ENCODE peak calls at places on chromosomes 13 and 19, in seven cellular contexts. One of them, this sample, is unnamed.

GRCh38 chr13:31204592-31204991 is 4.8 kb downstream of the B3GLCT start:
- DNase-seq in hippocampal formation: no peak
- DNase-seq in CD4-positive, alpha-beta memory T cell: no peak
- DNase-seq in kidney glomerular epithelial cell: peak; percentile 56
- DNase-seq in effector CD4-positive, alpha-beta T cell: no peak
- DNase-seq in erythroblast: peak; percentile 89
- DNase-seq in fibroblast of lung: peak; percentile 44
- DNase-seq in this sample: no peak

GRCh38 chr13:27810461-27810860 is 18.2 kb downstream of the GSX1 start:
- DNase-seq in hippocampal formation: no peak
- DNase-seq in effector CD4-positive, alpha-beta T cell: no peak
- DNase-seq in erythroblast: no peak
- DNase-seq in kidney glomerular epithelial cell: no peak
- DNase-seq in fibroblast of lung: no peak
- DNase-seq in CD4-positive, alpha-beta memory T cell: no peak
- DNase-seq in this sample: no peak

GRCh38 chr13:114132419-114133121 is at the start of gene RASA3:
- DNase-seq in CD4-positive, alpha-beta memory T cell: peak; percentile 67
- DNase-seq in fibroblast of lung: peak; percentile 81
- DNase-seq in kidney glomerular epithelial cell: peak; percentile 47
- DNase-seq in hippocampal formation: peak; percentile 69
- DNase-seq in erythroblast: peak; percentile 86
- DNase-seq in effector CD4-positive, alpha-beta T cell: peak; percentile 53
- DNase-seq in this sample: peak; percentile 55

GRCh38 chr19:27392027-27392632 is 1820.8 kb downstream of the UQCRFS1 start:
- DNase-seq in erythroblast: no peak
- DNase-seq in kidney glomerular epithelial cell: no peak
- DNase-seq in fibroblast of lung: no peak
- DNase-seq in effector CD4-positive, alpha-beta T cell: peak; percentile 1
- DNase-seq in hippocampal formation: no peak
- DNase-seq in CD4-positive, alpha-beta memory T cell: no peak
- DNase-seq in this sample: no peak

GRCh38 chr13:90696254-90696653 is 651.2 kb upstream of the MIR17HG start:
- DNase-seq in hippocampal formation: no peak
- DNase-seq in effector CD4-positive, alpha-beta T cell: no peak
- DNase-seq in erythroblast: no peak
- DNase-seq in kidney glomerular epithelial cell: peak; percentile 57
- DNase-seq in fibroblast of lung: no peak
- DNase-seq in CD4-positive, alpha-beta memory T cell: no peak
- DNase-seq in this sample: no peak

GRCh38 chr19:35557539-35558399 is 5.7 kb downstream of the ATP4A start:
- DNase-seq in erythroblast: peak; percentile 65
- DNase-seq in hippocampal formation: peak; percentile 15
- DNase-seq in fibroblast of lung: peak; percentile 48
- DNase-seq in CD4-positive, alpha-beta memory T cell: peak; percentile 25
- DNase-seq in effector CD4-positive, alpha-beta T cell: peak; percentile 31
- DNase-seq in kidney glomerular epithelial cell: no peak
- DNase-seq in this sample: peak; percentile 31

GRCh38 chr13:108944760-108945159 is 315.3 kb downstream of the MYO16 start:
- DNase-seq in effector CD4-positive, alpha-beta T cell: no peak
- DNase-seq in erythroblast: no peak
- DNase-seq in hippocampal formation: no peak
- DNase-seq in CD4-positive, alpha-beta memory T cell: no peak
- DNase-seq in fibroblast of lung: peak; percentile 50
- DNase-seq in kidney glomerular epithelial cell: no peak
- DNase-seq in this sample: no peak

GRCh38 chr13:108227651-108228272 is 9.6 kb downstream of the ABHD13 start:
- DNase-seq in effector CD4-positive, alpha-beta T cell: peak; percentile 40
- DNase-seq in CD4-positive, alpha-beta memory T cell: peak; percentile 41
- DNase-seq in erythroblast: peak; percentile 69
- DNase-seq in kidney glomerular epithelial cell: peak; percentile 36
- DNase-seq in fibroblast of lung: peak; percentile 57
- DNase-seq in hippocampal formation: no peak
- DNase-seq in this sample: no peak

GRCh38 chr19:32519023-32519422 is 62.0 kb upstream of the PDCD5 start:
- DNase-seq in CD4-positive, alpha-beta memory T cell: peak; percentile 48
- DNase-seq in kidney glomerular epithelial cell: no peak
- DNase-seq in fibroblast of lung: no peak
- DNase-seq in effector CD4-positive, alpha-beta T cell: no peak
- DNase-seq in erythroblast: no peak
- DNase-seq in hippocampal formation: no peak
- DNase-seq in this sample: no peak

GRCh38 chr13:36158606-36159005 is 27.4 kb upstream of the DCLK1 start:
- DNase-seq in effector CD4-positive, alpha-beta T cell: no peak
- DNase-seq in kidney glomerular epithelial cell: peak; percentile 60
- DNase-seq in hippocampal formation: no peak
- DNase-seq in CD4-positive, alpha-beta memory T cell: no peak
- DNase-seq in erythroblast: no peak
- DNase-seq in fibroblast of lung: no peak
- DNase-seq in this sample: no peak

GRCh38 chr13:92721610-92722009 is 505.0 kb upstream of the GPC6 start:
- DNase-seq in effector CD4-positive, alpha-beta T cell: no peak
- DNase-seq in kidney glomerular epithelial cell: no peak
- DNase-seq in CD4-positive, alpha-beta memory T cell: no peak
- DNase-seq in hippocampal formation: no peak
- DNase-seq in fibroblast of lung: no peak
- DNase-seq in erythroblast: no peak
- DNase-seq in this sample: no peak

GRCh38 chr19:1755467-1756155 is 2.3 kb downstream of the ONECUT3 start:
- DNase-seq in CD4-positive, alpha-beta memory T cell: no peak
- DNase-seq in effector CD4-positive, alpha-beta T cell: no peak
- DNase-seq in hippocampal formation: no peak
- DNase-seq in erythroblast: no peak
- DNase-seq in fibroblast of lung: no peak
- DNase-seq in kidney glomerular epithelial cell: no peak
- DNase-seq in this sample: no peak

GRCh38 chr13:112711528-112712265 is 21.9 kb downstream of the ATP11A start:
- DNase-seq in effector CD4-positive, alpha-beta T cell: no peak
- DNase-seq in fibroblast of lung: peak; percentile 97
- DNase-seq in hippocampal formation: peak; percentile 43
- DNase-seq in erythroblast: peak; percentile 93
- DNase-seq in kidney glomerular epithelial cell: peak; percentile 92
- DNase-seq in CD4-positive, alpha-beta memory T cell: no peak
- DNase-seq in this sample: no peak

GRCh38 chr13:113860051-113860471 is 3.8 kb downstream of the GAS6 start:
- DNase-seq in fibroblast of lung: no peak
- DNase-seq in CD4-positive, alpha-beta memory T cell: no peak
- DNase-seq in kidney glomerular epithelial cell: no peak
- DNase-seq in effector CD4-positive, alpha-beta T cell: no peak
- DNase-seq in erythroblast: no peak
- DNase-seq in hippocampal formation: no peak
- DNase-seq in this sample: no peak

GRCh38 chr13:110244096-110244830 is 62.7 kb downstream of the COL4A1 start:
- DNase-seq in erythroblast: no peak
- DNase-seq in kidney glomerular epithelial cell: no peak
- DNase-seq in CD4-positive, alpha-beta memory T cell: no peak
- DNase-seq in effector CD4-positive, alpha-beta T cell: no peak
- DNase-seq in hippocampal formation: no peak
- DNase-seq in fibroblast of lung: peak; percentile 55
- DNase-seq in this sample: no peak

GRCh38 chr19:57473646-57474045 is 3.7 kb downstream of the ZNF772 start:
- DNase-seq in kidney glomerular epithelial cell: no peak
- DNase-seq in hippocampal formation: no peak
- DNase-seq in fibroblast of lung: peak; percentile 34
- DNase-seq in erythroblast: peak; percentile 6
- DNase-seq in CD4-positive, alpha-beta memory T cell: no peak
- DNase-seq in effector CD4-positive, alpha-beta T cell: no peak
- DNase-seq in this sample: no peak

GRCh38 chr19:41546386-41546789 is 29.6 kb upstream of the CEACAM21 start:
- DNase-seq in erythroblast: no peak
- DNase-seq in CD4-positive, alpha-beta memory T cell: peak; percentile 65
- DNase-seq in kidney glomerular epithelial cell: no peak
- DNase-seq in fibroblast of lung: no peak
- DNase-seq in hippocampal formation: peak; percentile 35
- DNase-seq in effector CD4-positive, alpha-beta T cell: no peak
- DNase-seq in this sample: no peak

GRCh38 chr13:26300140-26300539 is 46.2 kb downstream of the CDK8 start:
- DNase-seq in effector CD4-positive, alpha-beta T cell: no peak
- DNase-seq in hippocampal formation: no peak
- DNase-seq in fibroblast of lung: peak; percentile 32
- DNase-seq in CD4-positive, alpha-beta memory T cell: no peak
- DNase-seq in erythroblast: peak; percentile 47
- DNase-seq in kidney glomerular epithelial cell: peak; percentile 26
- DNase-seq in this sample: no peak

GRCh38 chr19:14006766-14007562 is 844 bp upstream of the RFX1 start:
- DNase-seq in effector CD4-positive, alpha-beta T cell: no peak
- DNase-seq in fibroblast of lung: no peak
- DNase-seq in hippocampal formation: no peak
- DNase-seq in kidney glomerular epithelial cell: no peak
- DNase-seq in erythroblast: peak; percentile 96
- DNase-seq in CD4-positive, alpha-beta memory T cell: no peak
- DNase-seq in this sample: no peak

GRCh38 chr19:16386619-16387240 is 62.1 kb downstream of the KLF2 start:
- DNase-seq in hippocampal formation: peak; percentile 16
- DNase-seq in erythroblast: peak; percentile 69
- DNase-seq in fibroblast of lung: peak; percentile 63
- DNase-seq in CD4-positive, alpha-beta memory T cell: peak; percentile 66
- DNase-seq in kidney glomerular epithelial cell: no peak
- DNase-seq in effector CD4-positive, alpha-beta T cell: peak; percentile 54
- DNase-seq in this sample: peak; percentile 53

GRCh38 chr19:4935449-4935848 is 26.1 kb downstream of the UHRF1 start:
- DNase-seq in kidney glomerular epithelial cell: no peak
- DNase-seq in erythroblast: no peak
- DNase-seq in fibroblast of lung: no peak
- DNase-seq in CD4-positive, alpha-beta memory T cell: no peak
- DNase-seq in hippocampal formation: no peak
- DNase-seq in effector CD4-positive, alpha-beta T cell: no peak
- DNase-seq in this sample: no peak

GRCh38 chr13:95970878-95971277 is 82.3 kb downstream of the UGGT2 start:
- DNase-seq in effector CD4-positive, alpha-beta T cell: no peak
- DNase-seq in erythroblast: peak; percentile 3
- DNase-seq in kidney glomerular epithelial cell: no peak
- DNase-seq in hippocampal formation: no peak
- DNase-seq in fibroblast of lung: no peak
- DNase-seq in CD4-positive, alpha-beta memory T cell: no peak
- DNase-seq in this sample: no peak

GRCh38 chr13:110937511-110938303 is 22.8 kb upstream of the ANKRD10 start:
- DNase-seq in kidney glomerular epithelial cell: no peak
- DNase-seq in CD4-positive, alpha-beta memory T cell: no peak
- DNase-seq in fibroblast of lung: no peak
- DNase-seq in erythroblast: no peak
- DNase-seq in hippocampal formation: no peak
- DNase-seq in effector CD4-positive, alpha-beta T cell: no peak
- DNase-seq in this sample: no peak

GRCh38 chr19:452829-453228 is 8.0 kb downstream of the SHC2 start:
- DNase-seq in fibroblast of lung: no peak
- DNase-seq in kidney glomerular epithelial cell: no peak
- DNase-seq in erythroblast: no peak
- DNase-seq in effector CD4-positive, alpha-beta T cell: no peak
- DNase-seq in CD4-positive, alpha-beta memory T cell: no peak
- DNase-seq in hippocampal formation: no peak
- DNase-seq in this sample: no peak

GRCh38 chr13:45615501-45616101 is at the start of gene ERICH6B:
- DNase-seq in kidney glomerular epithelial cell: no peak
- DNase-seq in erythroblast: peak; percentile 5
- DNase-seq in hippocampal formation: peak; percentile 17
- DNase-seq in CD4-positive, alpha-beta memory T cell: no peak
- DNase-seq in effector CD4-positive, alpha-beta T cell: no peak
- DNase-seq in fibroblast of lung: peak; percentile 21
- DNase-seq in this sample: no peak

GRCh38 chr13:50016421-50016820 is 1.2 kb downstream of the KCNRG start:
- DNase-seq in fibroblast of lung: peak; percentile 78
- DNase-seq in effector CD4-positive, alpha-beta T cell: no peak
- DNase-seq in hippocampal formation: no peak
- DNase-seq in CD4-positive, alpha-beta memory T cell: no peak
- DNase-seq in erythroblast: no peak
- DNase-seq in kidney glomerular epithelial cell: no peak
- DNase-seq in this sample: no peak

GRCh38 chr13:97328222-97328790 is 105.7 kb upstream of the RAP2A start:
- DNase-seq in effector CD4-positive, alpha-beta T cell: no peak
- DNase-seq in fibroblast of lung: peak; percentile 74
- DNase-seq in kidney glomerular epithelial cell: peak; percentile 32
- DNase-seq in CD4-positive, alpha-beta memory T cell: no peak
- DNase-seq in hippocampal formation: no peak
- DNase-seq in erythroblast: peak; percentile 48
- DNase-seq in this sample: no peak

GRCh38 chr19:29752450-29753025 is 37.5 kb upstream of the C19orf12 start:
- DNase-seq in kidney glomerular epithelial cell: no peak
- DNase-seq in erythroblast: no peak
- DNase-seq in hippocampal formation: no peak
- DNase-seq in effector CD4-positive, alpha-beta T cell: no peak
- DNase-seq in CD4-positive, alpha-beta memory T cell: no peak
- DNase-seq in fibroblast of lung: no peak
- DNase-seq in this sample: no peak

GRCh38 chr19:13684021-13684420 is 80.3 kb upstream of the MRI1 start:
- DNase-seq in erythroblast: no peak
- DNase-seq in kidney glomerular epithelial cell: no peak
- DNase-seq in hippocampal formation: no peak
- DNase-seq in fibroblast of lung: no peak
- DNase-seq in CD4-positive, alpha-beta memory T cell: no peak
- DNase-seq in effector CD4-positive, alpha-beta T cell: no peak
- DNase-seq in this sample: no peak

GRCh38 chr13:40410315-40410714 is 256.1 kb downstream of the FOXO1 start:
- DNase-seq in CD4-positive, alpha-beta memory T cell: no peak
- DNase-seq in effector CD4-positive, alpha-beta T cell: no peak
- DNase-seq in erythroblast: peak; percentile 4
- DNase-seq in fibroblast of lung: no peak
- DNase-seq in hippocampal formation: no peak
- DNase-seq in kidney glomerular epithelial cell: no peak
- DNase-seq in this sample: no peak

GRCh38 chr19:597406-598315 is 8.0 kb downstream of the HCN2 start:
- DNase-seq in erythroblast: no peak
- DNase-seq in effector CD4-positive, alpha-beta T cell: no peak
- DNase-seq in CD4-positive, alpha-beta memory T cell: no peak
- DNase-seq in hippocampal formation: no peak
- DNase-seq in kidney glomerular epithelial cell: no peak
- DNase-seq in fibroblast of lung: no peak
- DNase-seq in this sample: no peak

GRCh38 chr13:110644892-110645521 is 29.7 kb downstream of the NAXD start:
- DNase-seq in effector CD4-positive, alpha-beta T cell: peak; percentile 27
- DNase-seq in erythroblast: peak; percentile 64
- DNase-seq in hippocampal formation: peak; percentile 59
- DNase-seq in kidney glomerular epithelial cell: peak; percentile 24
- DNase-seq in CD4-positive, alpha-beta memory T cell: peak; percentile 60
- DNase-seq in fibroblast of lung: peak; percentile 64
- DNase-seq in this sample: peak; percentile 27

GRCh38 chr19:14977128-14977527 is 2.5 kb downstream of the SLC1A6 start:
- DNase-seq in fibroblast of lung: no peak
- DNase-seq in hippocampal formation: no peak
- DNase-seq in erythroblast: no peak
- DNase-seq in effector CD4-positive, alpha-beta T cell: no peak
- DNase-seq in CD4-positive, alpha-beta memory T cell: no peak
- DNase-seq in kidney glomerular epithelial cell: no peak
- DNase-seq in this sample: no peak

GRCh38 chr13:51659276-51660127 is 75.2 kb downstream of the WDFY2 start:
- DNase-seq in fibroblast of lung: no peak
- DNase-seq in CD4-positive, alpha-beta memory T cell: no peak
- DNase-seq in effector CD4-positive, alpha-beta T cell: no peak
- DNase-seq in kidney glomerular epithelial cell: no peak
- DNase-seq in erythroblast: no peak
- DNase-seq in hippocampal formation: no peak
- DNase-seq in this sample: no peak

GRCh38 chr13:20689291-20689690 is 14.2 kb upstream of the IL17D start:
- DNase-seq in fibroblast of lung: no peak
- DNase-seq in CD4-positive, alpha-beta memory T cell: no peak
- DNase-seq in effector CD4-positive, alpha-beta T cell: no peak
- DNase-seq in hippocampal formation: no peak
- DNase-seq in kidney glomerular epithelial cell: no peak
- DNase-seq in erythroblast: no peak
- DNase-seq in this sample: no peak

GRCh38 chr13:27403252-27403678 is 21.2 kb upstream of the GTF3A start:
- DNase-seq in kidney glomerular epithelial cell: peak; percentile 63
- DNase-seq in CD4-positive, alpha-beta memory T cell: no peak
- DNase-seq in effector CD4-positive, alpha-beta T cell: no peak
- DNase-seq in hippocampal formation: no peak
- DNase-seq in fibroblast of lung: peak; percentile 11
- DNase-seq in erythroblast: no peak
- DNase-seq in this sample: no peak

GRCh38 chr19:42361545-42361910 is 28.6 kb downstream of the CNFN start:
- DNase-seq in hippocampal formation: no peak
- DNase-seq in kidney glomerular epithelial cell: no peak
- DNase-seq in CD4-positive, alpha-beta memory T cell: no peak
- DNase-seq in fibroblast of lung: no peak
- DNase-seq in effector CD4-positive, alpha-beta T cell: no peak
- DNase-seq in erythroblast: no peak
- DNase-seq in this sample: no peak

GRCh38 chr13:98482476-98483444 is 94.1 kb downstream of the STK24 start:
- DNase-seq in fibroblast of lung: peak; percentile 92
- DNase-seq in effector CD4-positive, alpha-beta T cell: no peak
- DNase-seq in hippocampal formation: peak; percentile 50
- DNase-seq in CD4-positive, alpha-beta memory T cell: no peak
- DNase-seq in kidney glomerular epithelial cell: no peak
- DNase-seq in erythroblast: peak; percentile 28
- DNase-seq in this sample: no peak

This sample was measured in activated T-helper 2 cell treated with anti-CD3 and anti-CD28 coated beads, Interferon-gamma antibody, Interleukin-2, Interleukin-4, amounts not matched to agents 10 μg/mL and 5 μg/mL and 100 μg/mL, durations not matched to agents 14 hours and 24 hours and 36 hours.